ENCODE peak calls at places on chromosomes 1 and 21, in four cellular contexts. I is breast epithelium, T is hepatocyte, G is PC-9. F is an unnamed sample.

GRCh38 chr1:164562947-164563346 is 4.0 kb downstream of the PBX1 start:
- DNase-seq in I (no peak), T (no peak), G (no peak), F (no peak)

GRCh38 chr1:56417636-56418035 is 161.7 kb downstream of the PLPP3 start:
- DNase-seq in I (no peak), T (peak; percentile 34), G (no peak), F (no peak)

GRCh38 chr1:31769720-31770390 is 5.7 kb upstream of the ADGRB2 start:
- DNase-seq in I (peak; percentile 60), T (no peak), G (no peak), F (no peak)

GRCh38 chr1:162141273-162142023 is 72.0 kb downstream of the NOS1AP start:
- DNase-seq in I (no peak), T (no peak), G (peak; percentile 96), F (no peak)

GRCh38 chr1:99122039-99122438 is 117.4 kb upstream of the PLPPR5 start:
- DNase-seq in I (no peak), T (no peak), G (no peak), F (no peak)

GRCh38 chr1:167819849-167820683 is 93.9 kb downstream of the ADCY10 start:
- DNase-seq in I (peak; percentile 93), T (peak; percentile 77), G (peak; percentile 60), F (peak; percentile 65)

GRCh38 chr1:230737622-230738262 is 9.4 kb upstream of the CAPN9 start:
- DNase-seq in I (no peak), T (no peak), G (no peak), F (no peak)

GRCh38 chr1:235079443-235079967 is 49.1 kb downstream of the TOMM20 start:
- DNase-seq in I (peak; percentile 82), T (peak; percentile 77), G (peak; percentile 99), F (peak; percentile 89)

GRCh38 chr1:96845464-96845863 is 123.9 kb downstream of the PTBP2 start:
- DNase-seq in I (no peak), T (peak; percentile 39), G (no peak), F (peak; percentile 34)

GRCh38 chr21:42060166-42060565 is 11.0 kb upstream of the UMODL1 start:
- DNase-seq in I (no peak), T (no peak), G (no peak), F (no peak)

GRCh38 chr21:37087188-37087587 is 14.1 kb downstream of the TTC3 start:
- DNase-seq in I (no peak), T (peak; percentile 64), G (no peak), F (no peak)

GRCh38 chr1:167221804-167222610 is 1.3 kb downstream of the POU2F1 start:
- DNase-seq in I (peak; percentile 67), T (peak; percentile 80), G (peak; percentile 84), F (peak; percentile 80)

GRCh38 chr1:47656719-47657685 is 219.2 kb downstream of the FOXD2 start:
- DNase-seq in I (peak; percentile 13), T (peak; percentile 17), G (no peak), F (no peak)

GRCh38 chr1:78274814-78275213 is 216.0 kb upstream of the PTGFR start:
- DNase-seq in I (no peak), T (no peak), G (no peak), F (no peak)

GRCh38 chr1:31732343-31732742 is 28.5 kb upstream of the COL16A1 start:
- DNase-seq in I (no peak), T (no peak), G (no peak), F (no peak)

GRCh38 chr1:169326644-169327316 is 40.8 kb downstream of the NME7 start:
- DNase-seq in I (no peak), T (no peak), G (no peak), F (no peak)

GRCh38 chr1:76015478-76016103 is 59.0 kb upstream of the ST6GALNAC3 start:
- DNase-seq in I (no peak), T (no peak), G (no peak), F (no peak)

GRCh38 chr1:61141288-61142044 is 59.1 kb downstream of the NFIA start:
- DNase-seq in I (no peak), T (no peak), G (peak; percentile 93), F (no peak)

GRCh38 chr1:21631944-21632887 is 36.9 kb downstream of the RAP1GAP start:
- DNase-seq in I (no peak), T (peak; percentile 79), G (no peak), F (peak; percentile 68)

GRCh38 chr1:1881727-1882126 is 9.2 kb downstream of the GNB1 start:
- DNase-seq in I (no peak), T (no peak), G (no peak), F (peak; percentile 66)

GRCh38 chr1:245353915-245354775 is 199.4 kb downstream of the KIF26B start:
- DNase-seq in I (no peak), T (no peak), G (no peak), F (no peak)

GRCh38 chr1:151542710-151543129 is 2.6 kb downstream of the TUFT1 start:
- DNase-seq in I (no peak), T (peak; percentile 41), G (peak; percentile 52), F (no peak)

GRCh38 chr1:93995837-93996526 is 86.8 kb upstream of the GCLM start:
- DNase-seq in I (no peak), T (no peak), G (no peak), F (no peak)

GRCh38 chr21:36606292-36606982 is 92.5 kb upstream of the SIM2 start:
- DNase-seq in I (no peak), T (no peak), G (no peak), F (no peak)

GRCh38 chr1:67532452-67533216 is 102.4 kb upstream of the SERBP1 start:
- DNase-seq in I (no peak), T (peak; percentile 86), G (peak; percentile 70), F (peak; percentile 38)

DNA sequence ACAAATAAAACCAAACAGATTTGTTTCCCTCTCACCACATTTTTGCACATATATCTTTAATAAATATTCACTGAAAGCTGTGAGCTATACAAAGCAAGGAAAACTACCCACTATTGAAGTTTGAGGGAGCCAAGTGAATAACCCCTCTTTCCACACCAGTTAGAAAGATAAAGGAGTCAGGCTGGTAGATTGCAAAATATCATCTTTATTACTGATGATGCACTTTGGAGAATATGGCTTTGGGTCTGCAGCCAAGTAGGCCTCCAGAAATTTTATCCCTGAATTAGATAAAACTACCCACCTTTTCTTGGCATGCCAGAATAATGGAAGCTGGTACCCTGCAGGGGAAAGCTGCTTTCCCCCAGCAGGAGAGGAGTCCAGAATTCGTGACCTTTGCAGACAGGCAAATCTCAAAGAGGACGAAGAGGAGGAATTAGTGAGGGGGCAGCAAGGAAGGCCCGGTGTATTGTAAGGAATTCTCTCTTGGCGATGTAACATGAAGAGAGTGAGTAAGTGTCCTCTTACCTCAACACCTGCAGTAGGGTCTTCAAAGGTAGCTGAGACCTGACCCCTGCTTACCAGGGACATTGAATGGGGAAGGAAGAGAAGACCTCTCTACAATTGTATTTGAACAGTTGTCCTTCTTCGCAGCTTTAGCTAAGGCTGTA is 84.7 kb downstream of the LRRC8D start:
- DNase-seq in I (no peak), T (no peak), G (no peak), F (no peak)
- H3K27ac ChIP-seq in I (no peak overlapping the region), T (no peak overlapping the region), G (peak overlapping the region; percentile 92), F (no peak overlapping the region)

GRCh38 chr1:46451948-46452930 is 37.4 kb upstream of the DMBX1 start:
- DNase-seq in I (no peak), T (no peak), G (no peak), F (no peak)

GRCh38 chr1:46447499-46448108 is 42.0 kb upstream of the DMBX1 start:
- DNase-seq in I (no peak), T (no peak), G (no peak), F (no peak)

GRCh38 chr1:46449223-46450159 is 40.1 kb upstream of the DMBX1 start:
- DNase-seq in I (no peak), T (no peak), G (no peak), F (no peak)

GRCh38 chr1:46448109-46448911 is 41.3 kb upstream of the DMBX1 start:
- DNase-seq in I (no peak), T (peak; percentile 17), G (no peak), F (no peak)

GRCh38 chr1:46450160-46450517 is 39.5 kb upstream of the DMBX1 start:
- DNase-seq in I (no peak), T (no peak), G (no peak), F (no peak)
- H3K27me3 ChIP-seq in I (peaks cover 22% of the 10 kb centered on the region), T (peaks cover 92% of the 10 kb centered on the region), G (peaks cover 7% of the 10 kb centered on the region), F (peaks cover 63% of the 10 kb centered on the region)

GRCh38 chr1:101178341-101178687 is 58.5 kb upstream of the S1PR1 start:
- DNase-seq in I (no peak), T (no peak), G (no peak), F (no peak)

GRCh38 chr1:101175474-101175873 is 61.3 kb upstream of the S1PR1 start:
- DNase-seq in I (no peak), T (no peak), G (no peak), F (no peak)

GRCh38 chr1:101175886-101176285 is 60.9 kb upstream of the S1PR1 start:
- DNase-seq in I (no peak), T (no peak), G (no peak), F (no peak)

GRCh38 chr1:101170506-101171050 is 66.2 kb upstream of the S1PR1 start:
- DNase-seq in I (no peak), T (no peak), G (no peak), F (no peak)

GRCh38 chr1:101174722-101175121 is 62.1 kb upstream of the S1PR1 start:
- DNase-seq in I (no peak), T (no peak), G (no peak), F (no peak)
- H3K27ac ChIP-seq in I (no peak overlapping the region), T (no peak overlapping the region), G (no peak overlapping the region), F (no peak overlapping the region)

GRCh38 chr1:241847540-241847795 is 536 bp upstream of the EXO1 start:
- DNase-seq in I (no peak), T (no peak), G (no peak), F (no peak)
- H3K27me3 ChIP-seq in I (no peaks in the 10 kb centered on the region), T (no peaks in the 10 kb centered on the region), G (no peaks in the 10 kb centered on the region), F (no peaks in the 10 kb centered on the region)